ENCODE peak calls at places on chromosomes 2 and 18, in six cellular contexts. One of them, this sample, is unnamed.

GRCh38 chr18:24536834-24537233 is 76.4 kb downstream of the HRH4 start:
- DNase-seq in CD8-positive, alpha-beta T cell: no peak
- DNase-seq in AG09319: no peak
- DNase-seq in neural progenitor cell: no peak
- DNase-seq in GM06990: no peak
- DNase-seq in cardiac muscle cell: no peak
- DNase-seq in this sample: no peak

GRCh38 chr18:22101731-22102130 is 67.7 kb upstream of the GATA6 start:
- DNase-seq in AG09319: no peak
- DNase-seq in neural progenitor cell: no peak
- DNase-seq in cardiac muscle cell: no peak
- DNase-seq in GM06990: no peak
- DNase-seq in CD8-positive, alpha-beta T cell: no peak
- DNase-seq in this sample: no peak

GRCh38 chr2:118568682-118569081 is 278.8 kb downstream of the EN1 start:
- DNase-seq in cardiac muscle cell: no peak
- DNase-seq in GM06990: no peak
- DNase-seq in AG09319: no peak
- DNase-seq in neural progenitor cell: no peak
- DNase-seq in CD8-positive, alpha-beta T cell: no peak
- DNase-seq in this sample: no peak

GRCh38 chr2:16261791-16262190 is 321.4 kb downstream of the MYCN start:
- DNase-seq in cardiac muscle cell: no peak
- DNase-seq in CD8-positive, alpha-beta T cell: no peak
- DNase-seq in neural progenitor cell: no peak
- DNase-seq in AG09319: no peak
- DNase-seq in GM06990: no peak
- DNase-seq in this sample: no peak

GRCh38 chr2:48339451-48339850 is 190.5 kb upstream of the STON1 start:
- DNase-seq in cardiac muscle cell: no peak
- DNase-seq in GM06990: no peak
- DNase-seq in AG09319: no peak
- DNase-seq in neural progenitor cell: no peak
- DNase-seq in CD8-positive, alpha-beta T cell: no peak
- DNase-seq in this sample: no peak

GRCh38 chr2:47041891-47042684 is 113.0 kb downstream of the STPG4 start:
- DNase-seq in AG09319: no peak
- DNase-seq in cardiac muscle cell: no peak
- DNase-seq in CD8-positive, alpha-beta T cell: no peak
- DNase-seq in neural progenitor cell: no peak
- DNase-seq in GM06990: no peak
- DNase-seq in this sample: no peak

GRCh38 chr18:7382631-7383335 is 151.9 kb downstream of the LRRC30 start:
- DNase-seq in cardiac muscle cell: no peak
- DNase-seq in GM06990: no peak
- DNase-seq in AG09319: no peak
- DNase-seq in neural progenitor cell: no peak
- DNase-seq in CD8-positive, alpha-beta T cell: no peak
- DNase-seq in this sample: no peak

GRCh38 chr2:80579756-80580155 is 275.2 kb upstream of the LRRTM1 start:
- DNase-seq in neural progenitor cell: peak; percentile 5
- DNase-seq in cardiac muscle cell: no peak
- DNase-seq in GM06990: no peak
- DNase-seq in CD8-positive, alpha-beta T cell: no peak
- DNase-seq in AG09319: no peak
- DNase-seq in this sample: no peak

GRCh38 chr2:216132585-216132984 is 23.4 kb downstream of the XRCC5 start:
- DNase-seq in cardiac muscle cell: no peak
- DNase-seq in neural progenitor cell: no peak
- DNase-seq in GM06990: no peak
- DNase-seq in AG09319: no peak
- DNase-seq in CD8-positive, alpha-beta T cell: no peak
- DNase-seq in this sample: no peak

GRCh38 chr2:105644174-105644980 is 100.3 kb upstream of the NCK2 start:
- DNase-seq in neural progenitor cell: no peak
- DNase-seq in cardiac muscle cell: no peak
- DNase-seq in GM06990: no peak
- DNase-seq in AG09319: no peak
- DNase-seq in CD8-positive, alpha-beta T cell: no peak
- DNase-seq in this sample: no peak

GRCh38 chr2:30362468-30363081 is 84.5 kb upstream of the LCLAT1 start:
- DNase-seq in AG09319: no peak
- DNase-seq in neural progenitor cell: no peak
- DNase-seq in CD8-positive, alpha-beta T cell: no peak
- DNase-seq in cardiac muscle cell: peak; percentile 29
- DNase-seq in GM06990: no peak
- DNase-seq in this sample: no peak

GRCh38 chr2:119263025-119263424 is 39.4 kb downstream of the STEAP3 start:
- DNase-seq in AG09319: no peak
- DNase-seq in neural progenitor cell: no peak
- DNase-seq in GM06990: no peak
- DNase-seq in CD8-positive, alpha-beta T cell: no peak
- DNase-seq in cardiac muscle cell: no peak
- DNase-seq in this sample: no peak

GRCh38 chr2:239041062-239041461 is 193.2 kb downstream of the TWIST2 start:
- DNase-seq in AG09319: no peak
- DNase-seq in cardiac muscle cell: no peak
- DNase-seq in CD8-positive, alpha-beta T cell: no peak
- DNase-seq in GM06990: no peak
- DNase-seq in neural progenitor cell: no peak
- DNase-seq in this sample: no peak

GRCh38 chr2:119755906-119756305 is 3.8 kb upstream of the PTPN4 start:
- DNase-seq in neural progenitor cell: no peak
- DNase-seq in GM06990: no peak
- DNase-seq in AG09319: no peak
- DNase-seq in CD8-positive, alpha-beta T cell: no peak
- DNase-seq in cardiac muscle cell: no peak
- DNase-seq in this sample: no peak

GRCh38 chr2:239093487-239093886 is 245.6 kb downstream of the TWIST2 start:
- DNase-seq in neural progenitor cell: no peak
- DNase-seq in CD8-positive, alpha-beta T cell: no peak
- DNase-seq in cardiac muscle cell: no peak
- DNase-seq in AG09319: no peak
- DNase-seq in GM06990: no peak
- DNase-seq in this sample: no peak

GRCh38 chr18:31270578-31270977 is 47.4 kb upstream of the DSG1 start:
- DNase-seq in AG09319: no peak
- DNase-seq in GM06990: no peak
- DNase-seq in cardiac muscle cell: no peak
- DNase-seq in neural progenitor cell: no peak
- DNase-seq in CD8-positive, alpha-beta T cell: no peak
- DNase-seq in this sample: no peak

GRCh38 chr2:211157856-211158463 is 601.6 kb downstream of the CPS1 start:
- DNase-seq in GM06990: peak; percentile 3
- DNase-seq in CD8-positive, alpha-beta T cell: peak; percentile 48
- DNase-seq in AG09319: peak; percentile 8
- DNase-seq in cardiac muscle cell: peak; percentile 82
- DNase-seq in neural progenitor cell: peak; percentile 89
- DNase-seq in this sample: peak; percentile 26

GRCh38 chr2:175605599-175605988 is 396.5 kb downstream of the LNPK start:
- DNase-seq in AG09319: no peak
- DNase-seq in GM06990: no peak
- DNase-seq in CD8-positive, alpha-beta T cell: no peak
- DNase-seq in cardiac muscle cell: no peak
- DNase-seq in neural progenitor cell: no peak
- DNase-seq in this sample: no peak

GRCh38 chr2:2328847-2329246 is 2.2 kb downstream of the MYT1L start:
- DNase-seq in AG09319: no peak
- DNase-seq in CD8-positive, alpha-beta T cell: no peak
- DNase-seq in cardiac muscle cell: peak; percentile 79
- DNase-seq in neural progenitor cell: peak; percentile 91
- DNase-seq in GM06990: no peak
- DNase-seq in this sample: peak; percentile 5

GRCh38 chr2:182324665-182325064 is 102.2 kb downstream of the PDE1A start:
- DNase-seq in AG09319: peak; percentile 74
- DNase-seq in neural progenitor cell: no peak
- DNase-seq in GM06990: no peak
- DNase-seq in CD8-positive, alpha-beta T cell: no peak
- DNase-seq in cardiac muscle cell: no peak
- DNase-seq in this sample: no peak

GRCh38 chr2:217160978-217161973 is 301.4 kb upstream of the TNP1 start:
- DNase-seq in GM06990: no peak
- DNase-seq in cardiac muscle cell: no peak
- DNase-seq in CD8-positive, alpha-beta T cell: no peak
- DNase-seq in neural progenitor cell: no peak
- DNase-seq in AG09319: no peak
- DNase-seq in this sample: no peak

GRCh38 chr2:217064234-217065103 is 204.6 kb upstream of the TNP1 start:
- DNase-seq in cardiac muscle cell: no peak
- DNase-seq in AG09319: no peak
- DNase-seq in GM06990: no peak
- DNase-seq in neural progenitor cell: peak; percentile 76
- DNase-seq in CD8-positive, alpha-beta T cell: no peak
- DNase-seq in this sample: no peak

GRCh38 chr2:157751462-157752058 is 122.9 kb upstream of the ACVR1C start:
- DNase-seq in CD8-positive, alpha-beta T cell: peak; percentile 17
- DNase-seq in GM06990: no peak
- DNase-seq in neural progenitor cell: peak; percentile 15
- DNase-seq in cardiac muscle cell: no peak
- DNase-seq in AG09319: no peak
- DNase-seq in this sample: no peak

GRCh38 chr2:180604077-180604476 is 376.3 kb upstream of the UBE2E3 start:
- DNase-seq in GM06990: peak; percentile 12
- DNase-seq in cardiac muscle cell: no peak
- DNase-seq in AG09319: no peak
- DNase-seq in CD8-positive, alpha-beta T cell: no peak
- DNase-seq in neural progenitor cell: peak; percentile 54
- DNase-seq in this sample: peak; percentile 10
- TF ChIP-seq CTCF in GM06990: peak; percentile 42
- TF ChIP-seq CTCF in cardiac muscle cell: peak; percentile 28
- TF ChIP-seq CTCF in AG09319: peak; percentile 0
- TF ChIP-seq CTCF in CD8-positive, alpha-beta T cell: no peak
- TF ChIP-seq CTCF in neural progenitor cell: peak; percentile 61
- TF ChIP-seq CTCF in this sample: no peak

GRCh38 chr2:45964226-45964841 is 312.9 kb downstream of the PRKCE start:
- DNase-seq in neural progenitor cell: no peak
- DNase-seq in cardiac muscle cell: peak; percentile 32
- DNase-seq in CD8-positive, alpha-beta T cell: no peak
- DNase-seq in AG09319: peak; percentile 61
- DNase-seq in GM06990: no peak
- DNase-seq in this sample: no peak
- TF ChIP-seq CTCF in neural progenitor cell: no peak
- TF ChIP-seq CTCF in cardiac muscle cell: no peak
- TF ChIP-seq CTCF in CD8-positive, alpha-beta T cell: no peak
- TF ChIP-seq CTCF in AG09319: no peak
- TF ChIP-seq CTCF in GM06990: no peak
- TF ChIP-seq CTCF in this sample: no peak

DNA sequence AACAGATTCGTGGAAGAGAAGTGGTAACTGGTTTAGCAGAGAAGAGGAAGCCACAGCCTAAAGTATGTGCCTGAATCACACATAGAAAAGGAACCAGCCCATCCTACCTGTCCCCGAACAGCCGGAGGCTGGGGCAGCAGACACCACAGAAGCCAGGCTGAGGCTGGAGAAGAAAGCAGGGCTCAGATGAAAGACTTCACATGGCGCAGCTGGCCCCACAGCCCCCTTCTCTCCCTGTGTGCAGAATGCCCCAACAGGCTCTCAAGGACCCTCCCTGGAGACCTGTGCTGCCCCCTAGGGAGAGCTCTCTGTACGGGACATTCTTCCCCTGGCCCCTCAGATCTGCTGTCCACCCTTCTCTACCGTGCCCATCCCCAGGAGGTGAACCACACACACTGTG is 83.5 kb upstream of the RAB12 start:
- DNase-seq in cardiac muscle cell: peak; percentile 32
- DNase-seq in AG09319: no peak
- DNase-seq in GM06990: no peak
- DNase-seq in CD8-positive, alpha-beta T cell: no peak
- DNase-seq in neural progenitor cell: peak; percentile 50
- DNase-seq in this sample: peak; percentile 29
- TF ChIP-seq CTCF in cardiac muscle cell: peak; percentile 13
- TF ChIP-seq CTCF in AG09319: no peak
- TF ChIP-seq CTCF in GM06990: peak; percentile 31
- TF ChIP-seq CTCF in CD8-positive, alpha-beta T cell: no peak
- TF ChIP-seq CTCF in neural progenitor cell: peak; percentile 43
- TF ChIP-seq CTCF in this sample: no peak

GRCh38 chr2:225091336-225091735 is 49.1 kb upstream of the DOCK10 start:
- DNase-seq in GM06990: no peak
- DNase-seq in cardiac muscle cell: no peak
- DNase-seq in neural progenitor cell: no peak
- DNase-seq in CD8-positive, alpha-beta T cell: no peak
- DNase-seq in AG09319: no peak
- DNase-seq in this sample: no peak
- TF ChIP-seq CTCF in GM06990: no peak
- TF ChIP-seq CTCF in cardiac muscle cell: no peak
- TF ChIP-seq CTCF in neural progenitor cell: no peak
- TF ChIP-seq CTCF in CD8-positive, alpha-beta T cell: no peak
- TF ChIP-seq CTCF in AG09319: no peak
- TF ChIP-seq CTCF in this sample: no peak

GRCh38 chr2:223082701-223083100 is 30.7 kb downstream of the KCNE4 start:
- DNase-seq in AG09319: no peak
- DNase-seq in CD8-positive, alpha-beta T cell: no peak
- DNase-seq in GM06990: no peak
- DNase-seq in neural progenitor cell: no peak
- DNase-seq in cardiac muscle cell: no peak
- DNase-seq in this sample: no peak
- TF ChIP-seq CTCF in AG09319: no peak
- TF ChIP-seq CTCF in CD8-positive, alpha-beta T cell: no peak
- TF ChIP-seq CTCF in GM06990: no peak
- TF ChIP-seq CTCF in neural progenitor cell: no peak
- TF ChIP-seq CTCF in cardiac muscle cell: no peak
- TF ChIP-seq CTCF in this sample: no peak

DNA sequence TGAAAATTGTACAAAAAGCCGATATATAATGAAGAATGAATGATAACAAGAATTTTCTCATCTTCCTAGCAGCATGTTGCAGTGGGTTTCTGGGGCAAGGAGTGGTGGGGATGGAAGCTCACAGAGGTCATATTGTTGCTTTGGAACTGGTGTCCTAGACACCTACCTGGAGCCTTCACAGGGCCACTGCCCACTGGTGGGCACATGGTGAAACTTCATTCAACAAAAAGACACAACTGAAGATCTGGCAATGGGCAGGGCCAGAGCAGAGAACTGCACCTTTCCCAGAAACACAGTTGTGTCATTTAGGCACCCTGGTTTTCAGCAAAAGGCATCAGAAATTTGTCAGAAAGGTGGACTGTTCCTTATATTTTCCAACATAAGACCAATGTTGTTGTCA is 115.3 kb downstream of the FHOD3 start:
- DNase-seq in AG09319: no peak
- DNase-seq in GM06990: no peak
- DNase-seq in cardiac muscle cell: peak; percentile 38
- DNase-seq in CD8-positive, alpha-beta T cell: no peak
- DNase-seq in neural progenitor cell: peak; percentile 36
- DNase-seq in this sample: peak; percentile 10
- TF ChIP-seq CTCF in AG09319: peak; percentile 44
- TF ChIP-seq CTCF in GM06990: peak; percentile 57
- TF ChIP-seq CTCF in cardiac muscle cell: peak; percentile 53
- TF ChIP-seq CTCF in CD8-positive, alpha-beta T cell: no peak
- TF ChIP-seq CTCF in neural progenitor cell: peak; percentile 53
- TF ChIP-seq CTCF in this sample: no peak

This sample was measured in GM20000.